ENCODE peak calls at places on chromosomes 3 and 15, in six cellular contexts. One of them, this sample, is unnamed.

GRCh38 chr3:150300376-150300775 is 107.7 kb upstream of the TSC22D2 start:
- DNase-seq in body of pancreas: no peak
- DNase-seq in pancreas: no peak
- DNase-seq in HCT116: no peak
- DNase-seq in IMR-90: no peak
- DNase-seq in neural progenitor cell: no peak
- DNase-seq in this sample: no peak

GRCh38 chr3:53921296-53921695 is 29.6 kb upstream of the SELENOK start:
- DNase-seq in IMR-90: peak; percentile 8
- DNase-seq in body of pancreas: no peak
- DNase-seq in neural progenitor cell: no peak
- DNase-seq in pancreas: no peak
- DNase-seq in HCT116: no peak
- DNase-seq in this sample: no peak

GRCh38 chr15:55250951-55251350 is 38.7 kb downstream of the RAB27A start:
- DNase-seq in IMR-90: no peak
- DNase-seq in pancreas: no peak
- DNase-seq in neural progenitor cell: no peak
- DNase-seq in body of pancreas: no peak
- DNase-seq in HCT116: no peak
- DNase-seq in this sample: no peak

GRCh38 chr3:168989396-168989795 is 674.1 kb downstream of the MECOM start:
- DNase-seq in pancreas: no peak
- DNase-seq in IMR-90: peak; percentile 20
- DNase-seq in HCT116: no peak
- DNase-seq in body of pancreas: no peak
- DNase-seq in neural progenitor cell: no peak
- DNase-seq in this sample: no peak

GRCh38 chr3:136750922-136751258 is 1.3 kb downstream of the STAG1 start:
- DNase-seq in body of pancreas: no peak
- DNase-seq in IMR-90: peak; percentile 83
- DNase-seq in neural progenitor cell: no peak
- DNase-seq in pancreas: no peak
- DNase-seq in HCT116: no peak
- DNase-seq in this sample: no peak

GRCh38 chr3:194062825-194063224 is 73.1 kb upstream of the HES1 start:
- DNase-seq in pancreas: no peak
- DNase-seq in body of pancreas: no peak
- DNase-seq in IMR-90: no peak
- DNase-seq in HCT116: no peak
- DNase-seq in neural progenitor cell: no peak
- DNase-seq in this sample: no peak

GRCh38 chr3:65856907-65857306 is 181.8 kb downstream of the MAGI1 start:
- DNase-seq in IMR-90: no peak
- DNase-seq in pancreas: no peak
- DNase-seq in body of pancreas: peak; percentile 43
- DNase-seq in HCT116: no peak
- DNase-seq in neural progenitor cell: no peak
- DNase-seq in this sample: no peak

GRCh38 chr3:126433496-126434263 is 39.0 kb downstream of the CFAP100 start:
- DNase-seq in IMR-90: no peak
- DNase-seq in body of pancreas: no peak
- DNase-seq in HCT116: no peak
- DNase-seq in pancreas: no peak
- DNase-seq in neural progenitor cell: no peak
- DNase-seq in this sample: no peak

GRCh38 chr3:186307594-186307993 is 54.4 kb downstream of the DGKG start:
- DNase-seq in IMR-90: peak; percentile 52
- DNase-seq in pancreas: no peak
- DNase-seq in neural progenitor cell: peak; percentile 80
- DNase-seq in body of pancreas: no peak
- DNase-seq in HCT116: no peak
- DNase-seq in this sample: no peak

GRCh38 chr3:57646723-57647122 is 46.2 kb downstream of the DENND6A start:
- DNase-seq in IMR-90: peak; percentile 27
- DNase-seq in pancreas: no peak
- DNase-seq in HCT116: peak; percentile 3
- DNase-seq in neural progenitor cell: no peak
- DNase-seq in body of pancreas: no peak
- DNase-seq in this sample: no peak

GRCh38 chr15:85064710-85065109 is 83.1 kb downstream of the PDE8A start:
- DNase-seq in IMR-90: no peak
- DNase-seq in neural progenitor cell: no peak
- DNase-seq in HCT116: no peak
- DNase-seq in pancreas: no peak
- DNase-seq in body of pancreas: no peak
- DNase-seq in this sample: no peak

GRCh38 chr3:148932976-148933375 is 58.4 kb upstream of the GYG1 start:
- DNase-seq in IMR-90: no peak
- DNase-seq in body of pancreas: no peak
- DNase-seq in pancreas: no peak
- DNase-seq in HCT116: no peak
- DNase-seq in neural progenitor cell: no peak
- DNase-seq in this sample: no peak

GRCh38 chr3:114214542-114215341 is 22.6 kb downstream of the ZNF80 start:
- DNase-seq in HCT116: no peak
- DNase-seq in IMR-90: no peak
- DNase-seq in body of pancreas: no peak
- DNase-seq in pancreas: no peak
- DNase-seq in neural progenitor cell: no peak
- DNase-seq in this sample: no peak

GRCh38 chr3:15096026-15096425 is 2.9 kb downstream of the RBSN start:
- DNase-seq in pancreas: no peak
- DNase-seq in neural progenitor cell: no peak
- DNase-seq in IMR-90: no peak
- DNase-seq in body of pancreas: no peak
- DNase-seq in HCT116: no peak
- DNase-seq in this sample: no peak

GRCh38 chr3:120177151-120177550 is 82.9 kb upstream of the GSK3B start:
- DNase-seq in neural progenitor cell: no peak
- DNase-seq in body of pancreas: peak; percentile 46
- DNase-seq in IMR-90: peak; percentile 81
- DNase-seq in HCT116: no peak
- DNase-seq in pancreas: peak; percentile 20
- DNase-seq in this sample: no peak

GRCh38 chr3:25155696-25156471 is 272.2 kb upstream of the RARB start:
- DNase-seq in HCT116: no peak
- DNase-seq in pancreas: no peak
- DNase-seq in neural progenitor cell: peak; percentile 82
- DNase-seq in IMR-90: no peak
- DNase-seq in body of pancreas: no peak
- DNase-seq in this sample: no peak

GRCh38 chr3:5423076-5423475 is 235.6 kb downstream of the EDEM1 start:
- DNase-seq in body of pancreas: peak; percentile 17
- DNase-seq in pancreas: no peak
- DNase-seq in IMR-90: no peak
- DNase-seq in HCT116: no peak
- DNase-seq in neural progenitor cell: no peak
- DNase-seq in this sample: no peak

GRCh38 chr3:171282041-171282440 is 178.2 kb downstream of the TNIK start:
- DNase-seq in IMR-90: peak; percentile 69
- DNase-seq in neural progenitor cell: no peak
- DNase-seq in HCT116: no peak
- DNase-seq in pancreas: no peak
- DNase-seq in body of pancreas: peak; percentile 25
- DNase-seq in this sample: no peak

GRCh38 chr3:156615592-156616173 is 58.7 kb upstream of the TIPARP start:
- DNase-seq in HCT116: no peak
- DNase-seq in IMR-90: peak; percentile 79
- DNase-seq in body of pancreas: no peak
- DNase-seq in neural progenitor cell: no peak
- DNase-seq in pancreas: no peak
- DNase-seq in this sample: no peak

GRCh38 chr3:156612906-156613305 is 58.0 kb upstream of the SSR3 start:
- DNase-seq in neural progenitor cell: no peak
- DNase-seq in pancreas: no peak
- DNase-seq in IMR-90: no peak
- DNase-seq in body of pancreas: no peak
- DNase-seq in HCT116: no peak
- DNase-seq in this sample: no peak

GRCh38 chr3:156617145-156617544 is 57.2 kb upstream of the TIPARP start:
- DNase-seq in neural progenitor cell: no peak
- DNase-seq in HCT116: no peak
- DNase-seq in pancreas: no peak
- DNase-seq in body of pancreas: no peak
- DNase-seq in IMR-90: no peak
- DNase-seq in this sample: no peak

GRCh38 chr3:156611870-156612494 is 57.1 kb upstream of the SSR3 start:
- DNase-seq in neural progenitor cell: no peak
- DNase-seq in pancreas: no peak
- DNase-seq in HCT116: no peak
- DNase-seq in IMR-90: no peak
- DNase-seq in body of pancreas: no peak
- DNase-seq in this sample: no peak

DNA sequence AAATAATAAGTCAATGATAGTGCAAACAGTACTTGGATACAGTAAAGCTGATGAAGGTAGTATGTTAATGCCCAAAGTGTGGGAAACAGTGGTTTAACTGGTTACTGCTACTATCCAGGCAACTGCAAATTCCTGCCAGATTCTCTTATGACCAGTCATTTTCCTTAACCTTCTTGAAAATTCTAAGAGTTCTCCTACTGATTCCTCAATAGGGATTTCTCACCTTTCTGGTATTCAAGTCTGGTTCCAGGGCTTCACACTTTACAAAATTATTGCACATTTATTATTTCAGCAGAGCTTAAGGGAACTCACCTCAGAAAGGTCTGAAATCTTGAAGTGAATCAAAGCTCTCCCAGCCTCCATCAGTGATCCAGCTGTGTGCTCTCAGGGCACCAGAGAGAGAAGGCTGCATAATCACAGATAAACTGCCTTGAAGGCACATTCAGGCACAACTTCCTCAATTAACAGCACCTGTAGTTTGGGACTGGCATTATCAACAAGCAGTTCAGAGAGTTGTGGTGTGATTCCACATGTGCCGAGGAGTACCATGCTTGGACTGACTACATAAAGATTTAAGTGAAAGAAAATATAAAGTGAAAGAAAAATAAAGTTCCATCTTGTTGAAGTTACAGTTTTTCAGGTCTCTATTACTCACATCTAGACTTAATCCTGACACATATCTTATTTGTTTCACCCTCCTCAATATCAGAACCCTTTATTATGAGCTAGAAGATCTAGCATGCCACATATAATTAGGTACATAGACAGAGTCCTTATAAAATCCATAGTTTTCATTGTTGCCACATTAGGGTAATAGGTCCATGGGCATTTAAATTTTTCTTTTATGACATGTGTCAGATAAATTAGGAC is 59.5 kb upstream of the TIPARP start:
- DNase-seq in body of pancreas: no peak
- DNase-seq in HCT116: no peak
- DNase-seq in neural progenitor cell: no peak
- DNase-seq in IMR-90: peak; percentile 27
- DNase-seq in pancreas: no peak
- DNase-seq in this sample: no peak
- H3K4me3 ChIP-seq in body of pancreas: no peak overlapping the region
- H3K4me3 ChIP-seq in HCT116: no peak overlapping the region
- H3K4me3 ChIP-seq in neural progenitor cell: no peak overlapping the region
- H3K4me3 ChIP-seq in IMR-90: no peak overlapping the region
- H3K4me3 ChIP-seq in pancreas: no peak overlapping the region
- H3K4me3 ChIP-seq in this sample: no peak overlapping the region

GRCh38 chr15:68317281-68318007 is 39.9 kb downstream of the FEM1B start:
- DNase-seq in pancreas: no peak
- DNase-seq in neural progenitor cell: no peak
- DNase-seq in HCT116: no peak
- DNase-seq in IMR-90: no peak
- DNase-seq in body of pancreas: no peak
- DNase-seq in this sample: no peak

GRCh38 chr15:68321229-68321628 is 43.7 kb downstream of the FEM1B start:
- DNase-seq in HCT116: no peak
- DNase-seq in neural progenitor cell: no peak
- DNase-seq in pancreas: no peak
- DNase-seq in body of pancreas: no peak
- DNase-seq in IMR-90: no peak
- DNase-seq in this sample: no peak

GRCh38 chr15:68318931-68319909 is 41.7 kb downstream of the FEM1B start:
- DNase-seq in HCT116: no peak
- DNase-seq in body of pancreas: no peak
- DNase-seq in neural progenitor cell: no peak
- DNase-seq in pancreas: no peak
- DNase-seq in IMR-90: no peak
- DNase-seq in this sample: no peak

GRCh38 chr15:68318008-68318835 is 40.7 kb downstream of the FEM1B start:
- DNase-seq in neural progenitor cell: no peak
- DNase-seq in IMR-90: no peak
- DNase-seq in pancreas: no peak
- DNase-seq in body of pancreas: no peak
- DNase-seq in HCT116: no peak
- DNase-seq in this sample: no peak

DNA sequence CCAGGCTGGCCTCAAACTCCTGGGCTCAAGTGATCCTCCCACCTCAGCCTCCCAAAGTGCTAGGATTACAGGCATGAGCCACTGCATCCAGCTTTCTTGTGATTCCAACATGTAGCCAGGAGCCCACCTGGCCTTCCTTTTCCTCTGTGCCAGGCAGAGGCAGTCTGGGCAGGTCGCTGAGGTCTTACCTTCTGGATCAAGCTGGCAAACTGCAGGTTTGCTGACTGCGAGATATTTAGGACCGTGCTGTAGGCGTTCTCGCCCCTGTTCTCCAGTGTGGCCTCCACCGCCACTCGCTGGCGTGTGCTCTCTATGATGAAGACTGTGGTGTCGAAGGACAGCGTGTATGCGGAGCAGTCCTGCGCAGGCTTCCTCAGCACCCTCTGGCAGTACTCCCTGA is 42.5 kb downstream of the FEM1B start:
- DNase-seq in neural progenitor cell: no peak
- DNase-seq in IMR-90: no peak
- DNase-seq in pancreas: no peak
- DNase-seq in body of pancreas: no peak
- DNase-seq in HCT116: no peak
- DNase-seq in this sample: no peak
- H3K9me3 ChIP-seq in neural progenitor cell: no peaks in the 10 kb centered on the region
- H3K9me3 ChIP-seq in IMR-90: no peaks in the 10 kb centered on the region
- H3K9me3 ChIP-seq in pancreas: no peaks in the 10 kb centered on the region
- H3K9me3 ChIP-seq in body of pancreas: no peaks in the 10 kb centered on the region
- H3K9me3 ChIP-seq in HCT116: no peaks in the 10 kb centered on the region
- H3K9me3 ChIP-seq in this sample: no peaks in the 10 kb centered on the region

GRCh38 chr15:90463381-90463780 is 66.3 kb upstream of the CRTC3 start:
- DNase-seq in pancreas: no peak
- DNase-seq in HCT116: no peak
- DNase-seq in neural progenitor cell: no peak
- DNase-seq in IMR-90: peak; percentile 76
- DNase-seq in body of pancreas: no peak
- DNase-seq in this sample: no peak
- H3K4me3 ChIP-seq in pancreas: no peak overlapping the region
- H3K4me3 ChIP-seq in HCT116: no peak overlapping the region
- H3K4me3 ChIP-seq in neural progenitor cell: no peak overlapping the region
- H3K4me3 ChIP-seq in IMR-90: no peak overlapping the region
- H3K4me3 ChIP-seq in body of pancreas: no peak overlapping the region
- H3K4me3 ChIP-seq in this sample: no peak overlapping the region

GRCh38 chr15:69275104-69275670 is 23.5 kb upstream of the PAQR5 start:
- DNase-seq in neural progenitor cell: no peak
- DNase-seq in pancreas: no peak
- DNase-seq in IMR-90: peak; percentile 42
- DNase-seq in HCT116: no peak
- DNase-seq in body of pancreas: no peak
- DNase-seq in this sample: no peak
- H3K9me3 ChIP-seq in neural progenitor cell: no peaks in the 10 kb centered on the region
- H3K9me3 ChIP-seq in pancreas: no peaks in the 10 kb centered on the region
- H3K9me3 ChIP-seq in IMR-90: no peaks in the 10 kb centered on the region
- H3K9me3 ChIP-seq in HCT116: no peaks in the 10 kb centered on the region
- H3K9me3 ChIP-seq in body of pancreas: no peaks in the 10 kb centered on the region
- H3K9me3 ChIP-seq in this sample: no peaks in the 10 kb centered on the region